ENCODE peak calls at places on chromosome 6, in eight cellular contexts. S, W, G, E, X, R, Y and K are unnamed samples.

GRCh38 chr6:138765896-138766487 is 7.6 kb upstream of the CCDC28A start:
- DNase-seq in E (no peak), S (peak), G (peak), Y (peak), R (peak), W (no peak), X (no peak), K (peak)

GRCh38 chr6:141824258-141824795 is 308.4 kb upstream of the GJE1 start:
- DNase-seq in Y (no peak), W (no peak), G (no peak), X (no peak), E (no peak), S (no peak), R (no peak), K (no peak)

GRCh38 chr6:129133770-129134192 is 250.8 kb downstream of the LAMA2 start:
- DNase-seq in W (no peak), E (no peak), R (no peak), Y (peak), G (peak), S (no peak), X (no peak), K (no peak)

GRCh38 chr6:105087571-105088211 is 92.1 kb downstream of the POPDC3 start:
- DNase-seq in G (peak), W (no peak), E (peak), S (peak), X (no peak), Y (peak), R (peak), K (peak)

GRCh38 chr6:118896339-118897136 is 2.6 kb downstream of the ASF1A start:
- DNase-seq in X (no peak), E (no peak), W (no peak), S (peak), G (peak), R (peak), Y (peak), K (peak)

GRCh38 chr6:133337312-133337711 is 96.2 kb downstream of the EYA4 start:
- DNase-seq in Y (peak), G (peak), S (no peak), X (no peak), R (no peak), E (no peak), W (no peak), K (no peak)

GRCh38 chr6:133396225-133396624 is 155.1 kb downstream of the EYA4 start:
- DNase-seq in X (no peak), G (peak), S (no peak), Y (peak), E (no peak), W (no peak), R (no peak), K (no peak)

GRCh38 chr6:32819729-32820128 is 2.9 kb upstream of the HLA-DOB start:
- DNase-seq in X (no peak), W (no peak), E (no peak), S (no peak), G (peak), R (no peak), Y (peak), K (no peak)

GRCh38 chr6:108752733-108753392 is 95.4 kb upstream of the ARMC2 start:
- DNase-seq in S (no peak), Y (no peak), E (peak), G (no peak), X (no peak), W (no peak), R (no peak), K (no peak)

GRCh38 chr6:50724381-50725124 is 11.2 kb downstream of the TFAP2D start:
- DNase-seq in Y (no peak), R (no peak), G (no peak), S (no peak), W (no peak), X (no peak), E (no peak), K (no peak)

GRCh38 chr6:123803862-123804681 is at the start of gene NKAIN2:
- DNase-seq in S (peak), X (peak), G (no peak), R (no peak), W (peak), E (no peak), Y (no peak), K (peak)

GRCh38 chr6:132960720-132961119 is 146.4 kb downstream of the RPS12 start:
- DNase-seq in X (no peak), Y (peak), G (no peak), R (no peak), W (no peak), E (no peak), S (no peak), K (no peak)

GRCh38 chr6:90194371-90194841 is 102.2 kb downstream of the BACH2 start:
- DNase-seq in R (no peak), S (no peak), X (no peak), G (peak), Y (peak), W (no peak), E (no peak), K (no peak)

GRCh38 chr6:158718431-158719126 is 68.7 kb downstream of the SYTL3 start:
- DNase-seq in Y (no peak), E (no peak), G (no peak), S (no peak), W (no peak), X (no peak), R (peak), K (no peak)

GRCh38 chr6:3363296-3364025 is 93.4 kb downstream of the SLC22A23 start:
- DNase-seq in E (peak), R (no peak), S (no peak), G (no peak), X (peak), Y (no peak), W (no peak), K (no peak)

GRCh38 chr6:24949020-24949569 is 13.3 kb upstream of the RIPOR2 start:
- DNase-seq in W (no peak), X (no peak), G (no peak), R (peak), E (no peak), Y (no peak), S (peak), K (peak)

GRCh38 chr6:43874814-43875590 is 105.0 kb downstream of the VEGFA start:
- DNase-seq in R (no peak), S (no peak), G (no peak), X (no peak), W (no peak), Y (no peak), E (no peak), K (no peak)

GRCh38 chr6:166553563-166554271 is 32.8 kb downstream of the RAMACL start:
- DNase-seq in R (no peak), Y (peak), G (peak), E (no peak), W (peak), S (no peak), X (no peak), K (no peak)

GRCh38 chr6:100617633-100618348 is 153.1 kb upstream of the SIM1 start:
- DNase-seq in X (no peak), W (no peak), R (no peak), Y (no peak), G (peak), E (no peak), S (no peak), K (no peak)

GRCh38 chr6:159595173-159595572 is 97.9 kb downstream of the SOD2 start:
- DNase-seq in G (peak), Y (peak), E (no peak), R (no peak), W (no peak), X (no peak), S (no peak), K (no peak)

GRCh38 chr6:141110486-141110885 is 1022.2 kb upstream of the GJE1 start:
- DNase-seq in Y (peak), W (no peak), S (no peak), E (no peak), G (peak), X (no peak), R (no peak), K (no peak)

GRCh38 chr6:15065603-15066002 is 180.3 kb upstream of the JARID2 start:
- DNase-seq in S (no peak), R (no peak), W (no peak), X (no peak), G (peak), E (no peak), Y (peak), K (no peak)

GRCh38 chr6:42084889-42085288 is 34.6 kb downstream of the TAF8 start:
- DNase-seq in R (no peak), E (no peak), Y (no peak), G (no peak), X (no peak), W (no peak), S (no peak), K (no peak)

GRCh38 chr6:27312146-27312949 is at the start of gene POM121L2:
- DNase-seq in X (peak), S (peak), E (peak), Y (peak), R (peak), W (no peak), G (peak), K (peak)

GRCh38 chr6:46466570-46466969 is 24.7 kb downstream of the RCAN2 start:
- DNase-seq in R (no peak), X (no peak), Y (no peak), E (no peak), G (no peak), W (no peak), S (no peak), K (no peak)

GRCh38 chr6:159257846-159258245 is 88.6 kb downstream of the FNDC1 start:
- DNase-seq in X (no peak), W (no peak), G (peak), R (no peak), E (no peak), S (no peak), Y (peak), K (no peak)

GRCh38 chr6:89371849-89372505 is 19.5 kb upstream of the UBE2J1 start:
- DNase-seq in R (peak), X (peak), Y (peak), E (peak), W (peak), G (peak), S (peak), K (peak)

GRCh38 chr6:43150051-43150751 is 20.9 kb upstream of the SRF start:
- DNase-seq in W (no peak), X (no peak), S (no peak), Y (peak), R (no peak), G (no peak), E (peak), K (no peak)

GRCh38 chr6:3769610-3770009 is 18.1 kb upstream of the PXDC1 start:
- DNase-seq in R (no peak), E (no peak), G (peak), X (no peak), S (no peak), Y (peak), W (no peak), K (no peak)

GRCh38 chr6:125346926-125347563 is 45.3 kb upstream of the HDDC2 start:
- DNase-seq in R (peak), Y (no peak), X (no peak), G (no peak), W (no peak), S (peak), E (no peak), K (no peak)

DNA sequence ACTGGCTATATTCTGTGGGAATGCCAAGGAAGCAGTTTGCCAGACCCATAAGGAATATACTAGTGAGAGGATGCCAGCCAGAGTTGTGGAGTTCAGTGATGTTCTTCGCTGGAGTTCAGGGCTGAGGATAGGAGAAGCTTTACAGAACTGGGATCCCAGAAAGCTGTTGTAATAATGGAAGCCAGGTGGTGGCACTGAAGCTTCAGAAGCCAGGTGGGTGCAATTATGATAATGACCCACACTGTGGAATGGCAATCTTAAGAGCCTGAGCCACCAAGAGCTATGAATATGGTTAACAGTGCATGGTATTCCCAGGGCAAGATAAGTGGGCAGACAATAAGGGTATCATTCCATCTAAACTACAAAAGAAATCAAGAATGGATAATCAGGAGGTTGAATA is 25.1 kb upstream of the ENPP1 start:
- DNase-seq in S (no peak), R (no peak), X (no peak), Y (no peak), G (no peak), E (peak), W (no peak), K (no peak)
- TF ChIP-seq CTCF in S (no peak), R (no peak), X (no peak), Y (no peak), G (no peak), E (peak), W (peak), K (no peak)

GRCh38 chr6:156427345-156427744 is 349.8 kb upstream of the ARID1B start:
- DNase-seq in X (no peak), S (no peak), G (peak), R (no peak), W (peak), Y (peak), E (peak), K (no peak)
- TF ChIP-seq CTCF in X (no peak), S (no peak), G (no peak), R (no peak), W (no peak), Y (no peak), E (no peak), K (no peak)

GRCh38 chr6:149114167-149114566 is 203.3 kb upstream of the TAB2 start:
- DNase-seq in X (no peak), W (peak), S (no peak), Y (peak), E (no peak), G (no peak), R (no peak), K (no peak)

GRCh38 chr6:149112976-149113375 is 204.5 kb upstream of the TAB2 start:
- DNase-seq in R (peak), X (no peak), W (no peak), G (no peak), Y (no peak), E (no peak), S (peak), K (peak)

GRCh38 chr6:149109397-149110070 is 208.0 kb upstream of the TAB2 start:
- DNase-seq in R (no peak), X (no peak), Y (no peak), E (no peak), W (no peak), S (no peak), G (no peak), K (peak)

GRCh38 chr6:149108398-149109100 is 209.0 kb upstream of the TAB2 start:
- DNase-seq in S (no peak), W (no peak), E (no peak), G (no peak), R (no peak), Y (no peak), X (no peak), K (no peak)

DNA sequence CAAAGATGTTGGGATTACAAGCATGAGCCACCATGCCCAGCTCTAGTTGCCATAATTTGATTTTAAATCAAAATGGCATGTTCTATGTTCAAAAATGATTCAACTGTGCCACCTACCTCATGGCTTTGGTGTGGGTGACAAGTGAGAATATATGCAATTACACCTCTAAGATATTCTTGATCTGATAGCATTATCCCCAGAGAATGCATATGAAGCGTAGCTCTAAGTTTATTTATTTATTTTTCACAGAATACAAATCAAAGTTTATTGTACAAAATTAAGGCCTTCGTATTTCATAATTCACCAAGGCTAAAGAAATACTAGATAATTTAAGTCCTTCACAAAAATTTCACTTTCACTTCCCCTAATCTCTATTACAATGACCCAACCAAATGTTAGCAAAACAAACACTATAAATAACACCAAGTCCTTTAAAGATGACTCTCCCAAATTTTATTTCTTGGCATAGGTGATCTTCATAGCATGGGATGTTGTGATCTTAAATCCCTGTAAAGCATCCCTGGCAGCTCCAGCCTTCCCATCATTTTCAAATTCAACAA is 205.9 kb upstream of the TAB2 start:
- DNase-seq in E (no peak), W (no peak), S (no peak), Y (no peak), R (peak), G (no peak), X (no peak), K (peak)
- TF ChIP-seq CTCF in E (no peak), W (no peak), S (no peak), Y (no peak), R (peak), G (no peak), X (no peak), K (no peak)

GRCh38 chr6:31114540-31114876 is at the start of gene PSORS1C1:
- DNase-seq in Y (peak), X (peak), E (peak), W (peak), R (no peak), G (peak), S (peak), K (no peak)

GRCh38 chr6:31116661-31117385 is 2.2 kb downstream of the PSORS1C1 start:
- DNase-seq in X (no peak), G (peak), Y (no peak), S (no peak), R (no peak), W (no peak), E (no peak), K (no peak)

GRCh38 chr6:31113861-31114539 is 600 bp upstream of the PSORS1C1 start:
- DNase-seq in W (no peak), Y (peak), X (no peak), R (no peak), G (peak), S (peak), E (no peak), K (no peak)

GRCh38 chr6:31115941-31116560 is 1.5 kb downstream of the PSORS1C1 start:
- DNase-seq in R (no peak), W (no peak), G (no peak), S (no peak), Y (no peak), X (no peak), E (no peak), K (no peak)

DNA sequence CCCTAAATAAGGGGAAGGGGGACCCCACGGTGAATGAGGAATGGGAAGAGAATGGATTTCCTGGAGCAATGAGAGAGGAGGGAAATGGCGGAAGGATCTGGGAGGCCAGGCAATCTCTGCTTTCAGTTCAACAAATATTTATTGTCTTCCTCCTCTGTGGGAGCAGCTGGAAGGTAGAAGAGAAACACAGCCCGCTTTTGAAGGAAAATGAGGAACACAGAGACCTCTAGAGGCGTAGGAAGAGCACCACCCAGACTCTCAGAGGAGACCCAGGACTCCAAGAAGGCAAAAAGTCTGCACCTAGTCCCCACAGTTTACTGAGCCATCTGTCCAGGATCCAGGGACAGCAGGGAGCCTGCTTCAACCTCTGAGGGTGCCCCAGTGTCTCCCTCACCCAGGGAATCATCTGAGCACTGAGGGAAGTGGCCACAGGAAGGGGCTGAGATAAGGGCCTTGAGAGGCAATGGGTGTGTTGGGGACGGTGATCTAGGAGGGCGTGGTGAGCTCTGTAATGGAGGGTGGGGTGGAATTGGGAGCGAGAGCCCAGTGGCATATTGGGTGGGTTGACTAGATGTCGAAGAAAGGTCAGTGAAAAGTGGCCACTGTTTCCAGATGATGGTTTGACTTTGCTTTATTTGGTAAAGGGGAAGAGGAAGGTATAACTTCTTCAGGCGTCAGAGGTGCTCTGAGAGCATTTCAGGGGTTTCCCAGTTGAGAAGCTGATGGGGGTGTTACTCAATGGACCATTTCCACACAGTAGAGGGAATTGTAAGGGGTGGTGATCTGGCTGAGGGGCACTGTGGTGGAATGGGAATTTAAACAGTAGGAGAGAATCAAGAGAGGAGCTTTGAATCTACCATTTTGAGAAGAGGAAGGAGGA is 610 bp downstream of the PSORS1C1 start:
- DNase-seq in W (no peak), R (no peak), X (no peak), E (no peak), G (peak), S (no peak), Y (peak), K (no peak)
- TF ChIP-seq CTCF in W (peak), R (peak), X (peak), E (no peak), G (peak), S (no peak), Y (peak), K (peak)

GRCh38 chr6:119979862-119980261 is 630.3 kb upstream of the MAN1A1 start:
- DNase-seq in W (no peak), Y (no peak), G (peak), R (peak), S (no peak), E (no peak), X (no peak), K (no peak)
- TF ChIP-seq CTCF in W (no peak), Y (peak), G (peak), R (peak), S (no peak), E (no peak), X (no peak), K (peak)

GRCh38 chr6:95543798-95544197 is 33.5 kb upstream of the MANEA start:
- DNase-seq in W (no peak), G (no peak), Y (no peak), E (no peak), X (no peak), S (no peak), R (no peak), K (no peak)
- TF ChIP-seq CTCF in W (peak), G (peak), Y (no peak), E (no peak), X (no peak), S (no peak), R (no peak), K (no peak)